ENCODE peak calls at places on chromosomes 5 and 9, in six cellular contexts. One of them, this sample, is unnamed.

GRCh38 chr9:89311346-89312153 is 555 bp downstream of the CKS2 start:
- DNase-seq in H1: no peak
- DNase-seq in mesenchymal stem cell: peak
- DNase-seq in IMR-90: no peak
- DNase-seq in H9: no peak
- DNase-seq in trophoblast cell: peak
- DNase-seq in this sample: no peak

GRCh38 chr5:84614907-84615306 is 230.2 kb upstream of the EDIL3 start:
- DNase-seq in H1: no peak
- DNase-seq in trophoblast cell: no peak
- DNase-seq in mesenchymal stem cell: no peak
- DNase-seq in IMR-90: no peak
- DNase-seq in H9: no peak
- DNase-seq in this sample: no peak

GRCh38 chr5:68398146-68398812 is 182.7 kb downstream of the PIK3R1 start:
- DNase-seq in trophoblast cell: no peak
- DNase-seq in mesenchymal stem cell: no peak
- DNase-seq in H9: no peak
- DNase-seq in H1: no peak
- DNase-seq in IMR-90: no peak
- DNase-seq in this sample: no peak

GRCh38 chr9:126793686-126794417 is 11.0 kb upstream of the ZBTB43 start:
- DNase-seq in H9: no peak
- DNase-seq in mesenchymal stem cell: no peak
- DNase-seq in H1: no peak
- DNase-seq in trophoblast cell: peak
- DNase-seq in IMR-90: no peak
- DNase-seq in this sample: no peak

GRCh38 chr9:120242397-120242796 is 337.6 kb downstream of the CDK5RAP2 start:
- DNase-seq in trophoblast cell: no peak
- DNase-seq in mesenchymal stem cell: no peak
- DNase-seq in H1: no peak
- DNase-seq in IMR-90: no peak
- DNase-seq in H9: no peak
- DNase-seq in this sample: no peak

GRCh38 chr5:32369032-32369431 is 56.3 kb upstream of the MTMR12 start:
- DNase-seq in trophoblast cell: no peak
- DNase-seq in IMR-90: no peak
- DNase-seq in H9: no peak
- DNase-seq in H1: no peak
- DNase-seq in mesenchymal stem cell: no peak
- DNase-seq in this sample: no peak

GRCh38 chr9:125655691-125656410 is 51.2 kb downstream of the MAPKAP1 start:
- DNase-seq in mesenchymal stem cell: peak
- DNase-seq in H1: no peak
- DNase-seq in trophoblast cell: no peak
- DNase-seq in H9: no peak
- DNase-seq in IMR-90: peak
- DNase-seq in this sample: no peak

GRCh38 chr5:4901890-4902289 is 238.2 kb upstream of the ADAMTS16 start:
- DNase-seq in H1: no peak
- DNase-seq in mesenchymal stem cell: no peak
- DNase-seq in IMR-90: no peak
- DNase-seq in H9: no peak
- DNase-seq in trophoblast cell: no peak
- DNase-seq in this sample: no peak

GRCh38 chr9:128068656-128069221 is 707 bp downstream of the SLC25A25 start:
- DNase-seq in trophoblast cell: no peak
- DNase-seq in H1: no peak
- DNase-seq in IMR-90: no peak
- DNase-seq in mesenchymal stem cell: no peak
- DNase-seq in H9: no peak
- DNase-seq in this sample: no peak

GRCh38 chr9:129610193-129610472 is 10.8 kb downstream of the C9orf50 start:
- DNase-seq in IMR-90: no peak
- DNase-seq in mesenchymal stem cell: no peak
- DNase-seq in H9: no peak
- DNase-seq in trophoblast cell: no peak
- DNase-seq in H1: no peak
- DNase-seq in this sample: no peak

GRCh38 chr5:134590992-134591659 is 41.5 kb downstream of the SAR1B start:
- DNase-seq in trophoblast cell: peak
- DNase-seq in IMR-90: no peak
- DNase-seq in H1: no peak
- DNase-seq in mesenchymal stem cell: no peak
- DNase-seq in H9: no peak
- DNase-seq in this sample: no peak

GRCh38 chr5:98428806-98429205 is 344.7 kb upstream of the RGMB start:
- DNase-seq in trophoblast cell: no peak
- DNase-seq in H1: no peak
- DNase-seq in mesenchymal stem cell: peak
- DNase-seq in H9: no peak
- DNase-seq in IMR-90: peak
- DNase-seq in this sample: no peak

GRCh38 chr9:114169029-114169939 is 13.9 kb downstream of the COL27A1 start:
- DNase-seq in trophoblast cell: no peak
- DNase-seq in H1: no peak
- DNase-seq in mesenchymal stem cell: no peak
- DNase-seq in H9: no peak
- DNase-seq in IMR-90: peak
- DNase-seq in this sample: no peak

GRCh38 chr5:14250094-14250777 is 107.1 kb downstream of the TRIO start:
- DNase-seq in H1: no peak
- DNase-seq in mesenchymal stem cell: peak
- DNase-seq in trophoblast cell: peak
- DNase-seq in IMR-90: peak
- DNase-seq in H9: no peak
- DNase-seq in this sample: peak

GRCh38 chr5:149371296-149371962 is 7.7 kb downstream of the IL17B start:
- DNase-seq in mesenchymal stem cell: peak
- DNase-seq in H9: peak
- DNase-seq in H1: peak
- DNase-seq in trophoblast cell: peak
- DNase-seq in IMR-90: peak
- DNase-seq in this sample: peak

GRCh38 chr5:168851902-168852321 is 272.7 kb upstream of the PANK3 start:
- DNase-seq in IMR-90: no peak
- DNase-seq in H9: no peak
- DNase-seq in mesenchymal stem cell: peak
- DNase-seq in trophoblast cell: peak
- DNase-seq in H1: no peak
- DNase-seq in this sample: no peak

GRCh38 chr9:113996531-113997001 is 81.5 kb downstream of the AMBP start:
- DNase-seq in trophoblast cell: no peak
- DNase-seq in H1: no peak
- DNase-seq in mesenchymal stem cell: no peak
- DNase-seq in IMR-90: no peak
- DNase-seq in H9: peak
- DNase-seq in this sample: no peak

GRCh38 chr9:86093788-86094555 is 5.4 kb downstream of the GOLM1 start:
- DNase-seq in H9: no peak
- DNase-seq in trophoblast cell: peak
- DNase-seq in mesenchymal stem cell: peak
- DNase-seq in IMR-90: peak
- DNase-seq in H1: no peak
- DNase-seq in this sample: no peak

DNA sequence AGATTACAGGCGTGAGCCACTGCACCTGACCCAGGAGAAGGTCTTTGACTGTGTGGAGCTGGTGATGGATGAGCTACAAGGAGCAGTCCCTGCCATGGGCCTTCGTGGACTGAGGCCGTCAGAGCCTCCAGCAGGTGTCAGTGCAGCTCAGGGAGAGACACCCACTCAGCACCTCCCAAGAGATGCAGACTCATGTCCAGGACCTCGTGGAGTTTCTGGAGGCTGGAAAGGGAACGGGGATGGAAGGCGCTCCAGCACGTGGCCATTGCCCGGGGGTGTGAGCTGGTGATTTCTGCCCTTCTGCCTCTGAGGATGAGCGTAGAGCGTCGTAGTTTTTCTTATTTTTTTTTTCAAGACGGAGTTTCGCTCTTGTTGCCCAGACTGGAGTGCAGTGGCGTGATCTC is 9.5 kb downstream of the TOR4A start:
- DNase-seq in H1: peak
- DNase-seq in trophoblast cell: peak
- DNase-seq in H9: peak
- DNase-seq in mesenchymal stem cell: peak
- DNase-seq in IMR-90: peak
- DNase-seq in this sample: no peak
- H3K14ac ChIP-seq in H1: no peak
- H3K14ac ChIP-seq in trophoblast cell: no peak
- H3K14ac ChIP-seq in H9: no peak
- H3K14ac ChIP-seq in mesenchymal stem cell: no peak
- H3K14ac ChIP-seq in IMR-90: no peak
- H3K14ac ChIP-seq in this sample: no peak

DNA sequence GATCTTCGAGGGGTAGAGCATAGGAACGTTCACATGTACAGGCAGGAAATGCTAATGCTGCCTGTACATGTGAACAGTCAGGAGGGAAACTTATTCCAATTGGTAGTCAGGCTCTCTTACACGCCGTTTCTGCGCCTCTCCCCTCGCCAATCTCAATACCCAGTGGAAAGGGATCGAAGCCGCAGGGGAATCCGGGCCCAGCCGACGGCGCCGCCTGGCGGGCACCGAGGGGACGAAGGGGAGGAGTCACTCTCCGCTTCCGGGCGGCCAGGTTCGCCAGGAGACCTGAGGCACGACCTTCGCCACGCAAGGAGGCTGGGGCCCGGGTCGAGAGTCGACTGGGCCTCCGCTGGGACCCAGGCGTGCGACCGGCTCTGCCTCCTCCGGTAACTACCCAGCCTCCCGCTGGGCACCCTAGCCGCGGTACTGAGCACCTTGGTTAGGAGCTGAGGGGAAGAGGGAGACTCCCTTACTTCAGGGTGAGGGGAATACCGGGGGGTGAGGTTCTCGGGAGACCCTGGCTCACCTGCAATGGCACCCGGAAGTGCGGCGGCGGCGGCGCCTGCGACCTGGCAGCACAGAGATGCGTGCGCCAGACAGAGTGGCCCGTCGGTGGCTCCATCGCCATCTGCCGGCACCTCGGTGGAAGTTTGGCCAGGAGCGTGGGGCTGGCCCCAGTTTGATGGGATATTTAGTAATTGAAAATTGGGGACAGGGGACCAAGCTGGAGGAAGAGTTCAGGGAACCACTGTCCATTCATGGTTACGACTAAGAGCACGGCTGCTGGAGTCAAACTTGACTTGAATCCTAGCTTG is at the start of gene PIGO:
- DNase-seq in IMR-90: peak
- DNase-seq in H1: peak
- DNase-seq in H9: peak
- DNase-seq in mesenchymal stem cell: peak
- DNase-seq in trophoblast cell: peak
- DNase-seq in this sample: peak
- H3K4ac ChIP-seq in IMR-90: peak
- H3K4ac ChIP-seq in H1: peak
- H3K4ac ChIP-seq in H9: no peak
- H3K4ac ChIP-seq in mesenchymal stem cell: peak
- H3K4ac ChIP-seq in trophoblast cell: peak
- H3K4ac ChIP-seq in this sample: no peak

GRCh38 chr5:175575301-175575700 is 82.6 kb upstream of the HRH2 start:
- DNase-seq in trophoblast cell: no peak
- DNase-seq in H9: no peak
- DNase-seq in H1: no peak
- DNase-seq in mesenchymal stem cell: peak
- DNase-seq in IMR-90: no peak
- DNase-seq in this sample: no peak
- H3K14ac ChIP-seq in trophoblast cell: no peak
- H3K14ac ChIP-seq in H9: no peak
- H3K14ac ChIP-seq in H1: no peak
- H3K14ac ChIP-seq in mesenchymal stem cell: no peak
- H3K14ac ChIP-seq in IMR-90: no peak
- H3K14ac ChIP-seq in this sample: no peak

GRCh38 chr5:103562453-103563157 is at the start of gene NUDT12:
- DNase-seq in trophoblast cell: peak
- DNase-seq in IMR-90: peak
- DNase-seq in mesenchymal stem cell: peak
- DNase-seq in H1: peak
- DNase-seq in H9: peak
- DNase-seq in this sample: peak
- H3K4ac ChIP-seq in trophoblast cell: peak
- H3K4ac ChIP-seq in IMR-90: peak
- H3K4ac ChIP-seq in mesenchymal stem cell: peak
- H3K4ac ChIP-seq in H1: no peak
- H3K4ac ChIP-seq in H9: no peak
- H3K4ac ChIP-seq in this sample: no peak

GRCh38 chr5:140513124-140513523 is 34.3 kb upstream of the EIF4EBP3 start:
- DNase-seq in H9: no peak
- DNase-seq in IMR-90: no peak
- DNase-seq in trophoblast cell: no peak
- DNase-seq in H1: no peak
- DNase-seq in mesenchymal stem cell: no peak
- DNase-seq in this sample: no peak
- H3K14ac ChIP-seq in H9: no peak
- H3K14ac ChIP-seq in IMR-90: no peak
- H3K14ac ChIP-seq in trophoblast cell: no peak
- H3K14ac ChIP-seq in H1: no peak
- H3K14ac ChIP-seq in mesenchymal stem cell: no peak
- H3K14ac ChIP-seq in this sample: no peak

DNA sequence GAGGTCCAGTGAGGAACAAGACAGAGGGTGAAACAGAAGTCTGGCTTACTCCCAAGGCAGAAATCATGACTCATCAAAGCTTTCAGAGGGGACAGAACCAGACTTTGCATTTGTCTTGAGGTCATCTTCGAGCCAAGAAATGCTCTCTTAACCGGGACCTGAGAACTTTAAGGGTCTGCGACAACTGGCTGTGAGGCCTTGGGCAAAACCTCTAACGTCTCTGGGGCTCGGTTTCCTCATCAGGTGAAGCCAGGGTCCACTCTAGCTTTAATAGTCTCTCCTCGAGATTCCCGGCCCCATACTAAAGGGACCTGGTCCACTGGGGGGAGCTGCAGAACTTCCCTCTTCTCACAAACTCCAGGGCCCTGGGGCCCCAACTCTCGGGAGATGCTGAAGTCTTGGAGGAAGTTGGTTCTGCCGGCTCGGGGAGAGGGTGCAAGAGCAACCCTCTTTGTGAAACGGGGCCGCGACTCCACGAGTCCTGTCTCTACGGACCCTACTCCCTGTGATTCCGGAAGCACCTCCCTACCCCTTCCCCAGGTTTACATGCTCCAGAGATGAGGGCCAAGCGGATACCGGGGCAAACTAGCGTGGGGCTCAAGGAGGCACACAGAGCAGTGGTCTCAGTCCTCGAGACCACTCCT is 2.6 kb downstream of the GLIS3 start:
- DNase-seq in H9: peak
- DNase-seq in trophoblast cell: peak
- DNase-seq in IMR-90: peak
- DNase-seq in mesenchymal stem cell: peak
- DNase-seq in H1: peak
- DNase-seq in this sample: peak
- H3K4ac ChIP-seq in H9: no peak
- H3K4ac ChIP-seq in trophoblast cell: peak
- H3K4ac ChIP-seq in IMR-90: peak
- H3K4ac ChIP-seq in mesenchymal stem cell: peak
- H3K4ac ChIP-seq in H1: no peak
- H3K4ac ChIP-seq in this sample: no peak

DNA sequence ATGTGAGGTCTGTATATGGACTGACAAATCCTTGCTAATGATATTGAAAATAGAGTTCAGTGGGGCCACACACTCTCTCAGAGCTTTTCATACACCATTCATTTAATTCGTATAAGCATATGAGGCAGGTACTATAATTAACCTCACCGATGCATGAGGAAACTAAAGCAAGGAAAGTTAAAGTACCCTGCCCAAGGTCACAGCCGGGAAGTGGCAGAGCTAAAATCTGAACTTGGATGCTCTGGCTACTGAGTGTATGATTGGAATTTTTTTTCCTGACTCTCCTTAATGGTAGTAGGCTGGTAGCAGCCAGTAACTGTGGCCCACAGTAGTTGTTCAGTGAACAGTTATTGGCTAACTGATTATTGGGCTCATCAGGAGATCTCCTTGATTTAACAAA is 135.3 kb downstream of the NUDT12 start:
- DNase-seq in H9: no peak
- DNase-seq in trophoblast cell: no peak
- DNase-seq in H1: no peak
- DNase-seq in mesenchymal stem cell: no peak
- DNase-seq in IMR-90: no peak
- DNase-seq in this sample: no peak
- H3K14ac ChIP-seq in H9: no peak
- H3K14ac ChIP-seq in trophoblast cell: no peak
- H3K14ac ChIP-seq in H1: no peak
- H3K14ac ChIP-seq in mesenchymal stem cell: no peak
- H3K14ac ChIP-seq in IMR-90: peak
- H3K14ac ChIP-seq in this sample: no peak

This sample was measured in neuronal stem cell.